ENCODE peak calls at places on chromosomes 7 and 10, in four cellular contexts. S is HepG2, C is H1, F is K562. O is an unnamed sample.

GRCh38 chr10:4687397-4687796 is 138.6 kb upstream of the AKR1E2 start:
- DNase-seq in S (no peak), F (no peak), C (no peak), O (no peak)

GRCh38 chr7:105399043-105399725 is 10.5 kb upstream of the SRPK2 start:
- DNase-seq in C (no peak), F (no peak), S (peak), O (no peak)

GRCh38 chr7:84389242-84389641 is 194.7 kb upstream of the SEMA3A start:
- DNase-seq in F (no peak), S (no peak), C (no peak), O (peak)

GRCh38 chr7:96440328-96440727 is 118.4 kb upstream of the SLC25A13 start:
- DNase-seq in C (no peak), F (no peak), S (no peak), O (no peak)

GRCh38 chr10:22911889-22912762 is 15.7 kb upstream of the ARMC3 start:
- DNase-seq in F (no peak), C (no peak), S (peak), O (no peak)

GRCh38 chr7:85186521-85187241 is at the start of gene SEMA3D:
- DNase-seq in S (peak), F (no peak), C (peak), O (no peak)

GRCh38 chr10:124997246-124997790 is 55.4 kb downstream of the ZRANB1 start:
- DNase-seq in S (no peak), C (peak), F (no peak), O (no peak)

GRCh38 chr7:2785071-2785500 is 59.0 kb downstream of the GNA12 start:
- DNase-seq in F (no peak), S (no peak), C (no peak), O (peak)

GRCh38 chr10:123309740-123310139 is 155.5 kb downstream of the BUB3 start:
- DNase-seq in C (peak), F (no peak), S (no peak), O (no peak)

GRCh38 chr10:5595591-5596590 is 70.5 kb downstream of the ASB13 start:
- DNase-seq in S (no peak), C (no peak), F (no peak), O (no peak)

GRCh38 chr7:41058986-41059741 is 643.7 kb downstream of the INHBA start:
- DNase-seq in C (peak), F (no peak), S (no peak), O (no peak)

GRCh38 chr10:124014416-124015154 is 78.8 kb downstream of the CHST15 start:
- DNase-seq in C (no peak), S (no peak), F (no peak), O (no peak)

GRCh38 chr7:74569501-74570075 is 87.9 kb upstream of the GTF2I start:
- DNase-seq in F (no peak), C (no peak), S (no peak), O (no peak)

GRCh38 chr10:122485670-122486069 is 24.3 kb downstream of the HTRA1 start:
- DNase-seq in F (no peak), C (no peak), S (no peak), O (no peak)

GRCh38 chr10:59580257-59580863 is 129.3 kb downstream of the SLC16A9 start:
- DNase-seq in S (peak), F (no peak), C (no peak), O (no peak)

GRCh38 chr10:23194966-23195845 is 3.1 kb downstream of the PTF1A start:
- DNase-seq in C (peak), S (no peak), F (no peak), O (no peak)

GRCh38 chr7:126228356-126229061 is 1024.2 kb downstream of the GRM8 start:
- DNase-seq in F (no peak), C (no peak), S (no peak), O (no peak)

GRCh38 chr7:66140924-66141323 is 26.3 kb downstream of the CRCP start:
- DNase-seq in S (no peak), C (no peak), F (no peak), O (no peak)

GRCh38 chr10:128875955-128876354 is 591.1 kb upstream of the MGMT start:
- DNase-seq in S (no peak), F (no peak), C (no peak), O (no peak)

GRCh38 chr10:98361131-98361633 is 53.8 kb downstream of the PYROXD2 start:
- DNase-seq in S (no peak), C (no peak), F (peak), O (peak)

GRCh38 chr7:94908204-94909022 is 1.0 kb downstream of the PPP1R9A start:
- DNase-seq in F (no peak), S (peak), C (peak), O (no peak)

GRCh38 chr10:97547889-97548485 is 24.6 kb upstream of the ANKRD2 start:
- DNase-seq in S (no peak), F (no peak), C (no peak), O (no peak)

DNA sequence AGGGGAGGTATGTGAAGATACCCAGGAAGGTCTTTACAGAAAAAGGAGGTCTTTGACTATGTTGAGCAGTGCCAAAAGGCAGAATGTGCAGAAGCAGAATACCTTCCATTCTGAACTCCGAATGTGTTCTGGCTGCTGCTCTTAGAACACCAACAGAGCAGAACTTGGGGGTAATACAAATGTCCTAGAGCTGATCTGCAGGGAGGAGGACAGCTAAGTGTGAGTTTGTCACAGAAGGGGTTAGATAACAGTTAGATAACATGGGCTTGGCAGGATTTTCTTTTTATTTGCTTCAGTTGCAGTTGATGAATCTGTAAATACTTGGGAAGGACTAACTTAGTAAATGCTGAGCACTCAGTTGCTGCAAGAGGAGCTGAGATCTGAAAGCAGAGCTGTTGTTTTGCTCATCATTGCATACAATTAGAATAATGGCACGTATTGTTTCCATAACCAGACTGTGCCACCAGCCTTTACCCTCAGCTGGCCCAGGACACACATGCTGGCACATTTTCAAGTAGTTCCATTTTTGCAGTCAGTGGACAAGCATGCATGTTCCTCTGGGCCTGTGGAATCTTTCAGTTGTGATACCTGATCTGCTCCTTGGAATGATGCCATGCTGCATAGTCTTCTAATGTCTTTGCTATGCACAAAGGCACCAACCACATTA is 55.9 kb downstream of the GSDME start:
- DNase-seq in F (no peak), S (no peak), C (no peak), O (no peak)
- TF ChIP-seq HDAC6 in F (no peak), S (no peak), C (no peak), O (no peak)

GRCh38 chr7:44109991-44110390 is 5.8 kb downstream of the AEBP1 start:
- DNase-seq in F (no peak), S (no peak), C (no peak), O (no peak)
- TF ChIP-seq HDAC6 in F (no peak), S (no peak), C (no peak), O (no peak)

GRCh38 chr7:1197997-1198632 is 34.6 kb upstream of the UNCX start:
- DNase-seq in S (no peak), C (no peak), F (peak), O (no peak)
- TF ChIP-seq HDAC6 in S (no peak), C (no peak), F (no peak), O (no peak)

GRCh38 chr10:99534939-99535763 is 2.4 kb downstream of the NKX2-3 start:
- DNase-seq in F (no peak), C (peak), S (no peak), O (no peak)
- TF ChIP-seq HDAC6 in F (no peak), C (no peak), S (no peak), O (no peak)

O was measured in GM12878.